ENCODE peak calls at places on chromosomes 13 and 19, in four cellular contexts. Q is AG10803, H is colonic mucosa, F is GM06990. I is an unnamed sample.

GRCh38 chr19:7888826-7889217 is 512 bp downstream of the LRRC8E start:
- DNase-seq in Q (no peak), H (no peak), F (no peak), I (no peak)

GRCh38 chr19:46471116-46471733 is at the start of gene PNMA8A:
- DNase-seq in Q (peak), H (no peak), F (no peak), I (peak)

GRCh38 chr19:2424686-2425621 is 2.4 kb downstream of the TIMM13 start:
- DNase-seq in Q (peak), H (no peak), F (no peak), I (peak)

GRCh38 chr13:38265135-38265497 is 84.5 kb upstream of the UFM1 start:
- DNase-seq in Q (no peak), H (no peak), F (no peak), I (no peak)

GRCh38 chr13:51768378-51768921 is 35.5 kb downstream of the DHRS12 start:
- DNase-seq in Q (no peak), H (no peak), F (no peak), I (no peak)

GRCh38 chr19:10655457-10656312 is 1.5 kb downstream of the ILF3 start:
- DNase-seq in Q (peak), H (peak), F (no peak), I (peak)

GRCh38 chr19:32201661-32202060 is 143.7 kb upstream of the ZNF507 start:
- DNase-seq in Q (no peak), H (no peak), F (no peak), I (no peak)

GRCh38 chr19:33508941-33509614 is 12.5 kb downstream of the PEPD start:
- DNase-seq in Q (peak), H (no peak), F (no peak), I (peak)

GRCh38 chr19:14015454-14016035 is 9.4 kb upstream of the RFX1 start:
- DNase-seq in Q (no peak), H (no peak), F (peak), I (no peak)

GRCh38 chr19:16002380-16002779 is 53.6 kb downstream of the OR10H4 start:
- DNase-seq in Q (peak), H (no peak), F (no peak), I (no peak)

GRCh38 chr13:37417042-37417441 is 181.5 kb downstream of the POSTN start:
- DNase-seq in Q (no peak), H (no peak), F (no peak), I (peak)

GRCh38 chr13:29849731-29850212 is 645 bp downstream of the UBL3 start:
- DNase-seq in Q (peak), H (peak), F (peak), I (peak)

GRCh38 chr19:17148130-17148529 is 67.0 kb upstream of the USE1 start:
- DNase-seq in Q (no peak), H (no peak), F (no peak), I (no peak)

GRCh38 chr19:2686347-2686746 is 16.1 kb downstream of the GNG7 start:
- DNase-seq in Q (no peak), H (no peak), F (no peak), I (no peak)

GRCh38 chr13:57627663-57628062 is 3.9 kb upstream of the PCDH17 start:
- DNase-seq in Q (peak), H (no peak), F (no peak), I (peak)

DNA sequence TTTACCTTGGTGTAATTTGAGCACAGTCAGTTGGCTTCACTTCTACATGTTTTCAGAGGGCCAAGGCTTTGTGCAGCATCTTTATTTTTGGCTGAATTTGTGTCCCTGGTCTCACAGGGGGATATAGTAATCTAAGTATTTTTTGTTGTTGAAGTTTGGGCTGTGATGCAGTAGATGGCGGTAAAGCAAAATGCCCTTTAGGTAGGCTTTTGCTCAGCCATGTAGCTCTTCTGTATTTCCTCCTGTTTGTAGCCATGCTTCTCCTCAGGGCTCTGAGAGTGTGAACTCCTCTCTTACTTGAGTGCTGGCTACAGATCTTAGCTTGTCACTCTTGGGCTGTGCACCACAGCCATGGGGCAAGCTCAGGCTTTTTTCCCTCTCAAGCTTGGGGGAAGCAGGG is 328.6 kb downstream of the SLITRK5 start:
- DNase-seq in Q (no peak), H (no peak), F (no peak), I (no peak)
- TF ChIP-seq CTCF in Q (peak), H (no peak), F (no peak), I (no peak)

GRCh38 chr19:55383279-55383788 is 758 bp downstream of the TMEM238 start:
- DNase-seq in Q (no peak), H (peak), F (peak), I (no peak)

GRCh38 chr19:55384576-55385235 is 614 bp upstream of the TMEM238 start:
- DNase-seq in Q (no peak), H (no peak), F (peak), I (no peak)

GRCh38 chr19:55385236-55385748 is 440 bp upstream of the RPL28 start:
- DNase-seq in Q (peak), H (peak), F (peak), I (peak)

GRCh38 chr19:55382522-55383054 is 1.5 kb downstream of the TMEM238 start:
- DNase-seq in Q (no peak), H (no peak), F (no peak), I (no peak)

DNA sequence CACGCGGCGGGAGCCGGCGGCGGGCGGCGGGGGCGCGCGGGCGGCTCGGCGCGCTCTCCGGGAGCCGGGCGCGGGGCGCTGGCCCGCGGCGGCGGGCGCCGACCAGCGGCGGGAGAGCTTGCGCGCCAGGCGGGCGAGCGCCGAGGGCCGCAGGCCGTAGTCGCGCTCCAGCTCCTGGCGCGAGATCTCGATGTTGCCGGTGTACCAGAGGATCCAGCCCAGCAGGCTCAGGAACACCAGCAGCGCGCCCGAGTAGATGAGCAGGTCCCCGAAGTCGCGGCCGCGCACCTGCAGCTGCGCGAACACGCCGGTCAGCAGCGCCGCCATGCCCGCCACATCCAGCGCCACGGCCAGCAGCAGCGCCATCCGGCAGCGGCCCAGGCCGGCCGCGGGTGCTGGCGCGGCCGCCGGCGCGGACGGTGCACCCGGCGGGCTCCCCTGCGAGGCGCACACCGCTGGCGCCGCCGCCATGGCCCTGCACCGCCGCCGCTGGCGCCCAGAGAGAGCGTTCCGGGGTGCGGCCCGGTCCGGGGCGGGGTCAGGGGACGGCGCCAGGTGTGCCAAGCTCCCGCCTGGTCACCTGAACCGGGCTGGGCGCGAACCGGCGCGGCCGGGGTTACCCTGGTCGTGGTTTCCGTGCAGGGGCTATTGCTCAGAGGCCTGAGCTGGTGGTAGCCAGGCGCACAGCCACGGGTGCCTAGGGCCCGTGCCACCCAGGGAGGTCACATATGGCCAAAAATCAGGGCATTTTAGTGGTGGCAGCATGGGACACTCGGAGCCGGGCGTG is at the start of gene TMEM238:
- DNase-seq in Q (peak), H (peak), F (peak), I (peak)
- TF ChIP-seq CTCF in Q (no peak), H (no peak), F (peak), I (no peak)

DNA sequence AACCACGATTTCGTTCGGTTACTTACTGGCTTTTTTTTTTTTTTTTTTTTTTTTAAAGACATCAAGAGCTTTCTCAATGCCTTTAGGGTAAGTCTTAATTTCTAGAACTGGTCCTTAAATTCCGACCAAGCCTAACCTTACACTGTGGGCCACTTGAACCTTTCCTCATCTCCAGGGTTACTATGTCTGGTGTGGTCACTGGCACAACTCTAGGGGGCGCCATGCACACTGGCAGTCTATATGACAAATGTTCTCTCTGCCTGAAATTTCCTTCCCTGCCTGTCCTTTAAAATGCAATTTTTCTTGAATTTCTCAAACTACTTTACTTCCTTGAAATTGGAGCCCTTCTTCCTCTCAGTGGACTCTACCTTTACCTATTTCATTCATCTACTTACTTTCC is 227.4 kb downstream of the KLF5 start:
- DNase-seq in Q (no peak), H (no peak), F (no peak), I (no peak)
- TF ChIP-seq CTCF in Q (no peak), H (no peak), F (peak), I (no peak)

DNA sequence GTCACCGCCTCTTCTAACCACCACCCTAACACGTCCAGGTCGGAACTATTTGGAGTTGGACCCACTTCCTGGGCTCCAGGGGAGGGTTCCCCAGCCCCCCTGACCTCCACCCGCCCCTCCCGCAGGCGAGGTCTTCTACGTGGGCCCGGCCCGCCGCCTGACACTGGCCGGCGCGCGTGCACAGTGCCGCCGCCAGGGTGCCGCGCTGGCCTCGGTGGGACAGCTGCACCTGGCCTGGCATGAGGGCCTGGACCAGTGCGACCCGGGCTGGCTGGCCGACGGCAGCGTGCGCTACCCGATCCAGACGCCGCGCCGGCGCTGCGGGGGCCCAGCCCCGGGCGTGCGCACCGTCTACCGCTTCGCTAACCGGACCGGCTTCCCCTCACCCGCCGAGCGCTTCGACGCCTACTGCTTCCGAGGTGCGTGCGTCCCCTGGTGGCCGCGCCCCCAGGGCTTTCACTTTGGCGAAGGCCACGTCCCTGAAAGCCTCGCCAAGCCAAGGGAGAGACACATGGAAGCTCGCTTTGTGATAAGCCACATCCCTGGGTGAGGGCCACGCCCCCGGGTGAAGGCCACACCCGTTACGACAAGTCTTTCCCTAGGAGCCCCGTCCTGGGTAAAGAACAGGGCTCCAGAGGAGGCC is 13.2 kb downstream of the NCAN start:
- DNase-seq in Q (peak), H (peak), F (peak), I (peak)
- TF ChIP-seq CTCF in Q (peak), H (peak), F (peak), I (peak)

DNA sequence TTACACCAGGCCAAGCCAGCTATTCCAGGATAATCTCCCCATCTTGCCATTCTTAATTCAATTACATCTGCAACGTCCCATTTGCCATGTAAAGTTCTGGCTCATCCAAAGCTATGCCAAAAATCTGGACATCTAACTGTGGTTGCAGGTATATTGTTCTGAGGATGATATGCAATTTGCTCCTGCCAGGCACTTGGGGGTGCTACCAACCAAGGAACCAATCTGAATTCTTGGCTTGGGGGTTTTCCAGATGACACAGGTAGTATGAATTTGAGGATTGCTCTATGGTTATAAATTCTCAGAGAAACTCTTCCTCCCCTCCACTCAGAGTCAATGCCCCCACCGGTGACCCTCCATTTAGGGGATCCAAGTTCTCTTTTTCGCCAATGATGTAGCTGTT is 33.0 kb downstream of the CRYL1 start:
- DNase-seq in Q (no peak), H (peak), F (no peak), I (peak)
- TF ChIP-seq CTCF in Q (no peak), H (peak), F (peak), I (peak)

DNA sequence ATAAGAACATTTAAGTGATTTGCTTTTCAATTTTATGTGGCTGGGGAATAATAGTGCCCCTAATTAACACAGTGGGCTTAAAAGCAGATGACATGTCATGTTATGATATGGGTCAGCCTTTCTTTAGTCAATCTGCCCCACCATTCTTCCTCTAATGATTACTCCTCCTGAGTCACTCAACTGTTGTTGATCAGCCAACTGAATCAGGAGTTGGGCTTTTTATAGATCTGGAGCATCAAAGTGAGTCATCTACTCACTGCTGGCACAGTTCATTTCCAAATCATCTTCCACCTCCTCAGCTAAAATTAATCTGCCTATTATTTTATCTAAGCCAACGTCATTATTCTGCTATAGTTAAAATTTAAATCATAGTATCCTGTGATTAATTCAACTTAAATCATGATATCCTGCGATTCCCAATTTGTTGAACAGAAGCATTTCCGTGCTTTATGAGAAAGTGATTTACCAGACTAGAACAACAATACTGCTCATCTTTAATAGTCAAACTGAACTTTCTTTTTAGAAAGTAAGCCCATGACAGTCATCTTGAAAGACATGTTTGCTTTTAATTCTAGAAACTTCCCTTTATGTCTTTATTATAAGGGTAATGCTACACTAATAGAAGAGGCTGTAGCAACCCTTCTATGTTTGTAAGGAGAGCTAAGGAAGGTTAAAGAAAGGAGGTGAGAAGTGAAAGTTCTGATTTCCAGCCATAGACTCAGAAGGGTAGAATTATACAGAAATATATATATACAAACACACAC is 551.4 kb downstream of the TBC1D4 start:
- DNase-seq in Q (peak), H (no peak), F (peak), I (peak)
- TF ChIP-seq CTCF in Q (no peak), H (no peak), F (no peak), I (no peak)

GRCh38 chr13:26184791-26185250 is 37.3 kb downstream of the RNF6 start:
- DNase-seq in Q (peak), H (peak), F (no peak), I (peak)

GRCh38 chr13:26183416-26183815 is 38.7 kb downstream of the RNF6 start:
- DNase-seq in Q (no peak), H (no peak), F (no peak), I (no peak)

GRCh38 chr13:26185720-26186119 is 36.4 kb downstream of the RNF6 start:
- DNase-seq in Q (no peak), H (no peak), F (no peak), I (no peak)

GRCh38 chr13:26186995-26187394 is 35.1 kb downstream of the RNF6 start:
- DNase-seq in Q (no peak), H (no peak), F (peak), I (no peak)

DNA sequence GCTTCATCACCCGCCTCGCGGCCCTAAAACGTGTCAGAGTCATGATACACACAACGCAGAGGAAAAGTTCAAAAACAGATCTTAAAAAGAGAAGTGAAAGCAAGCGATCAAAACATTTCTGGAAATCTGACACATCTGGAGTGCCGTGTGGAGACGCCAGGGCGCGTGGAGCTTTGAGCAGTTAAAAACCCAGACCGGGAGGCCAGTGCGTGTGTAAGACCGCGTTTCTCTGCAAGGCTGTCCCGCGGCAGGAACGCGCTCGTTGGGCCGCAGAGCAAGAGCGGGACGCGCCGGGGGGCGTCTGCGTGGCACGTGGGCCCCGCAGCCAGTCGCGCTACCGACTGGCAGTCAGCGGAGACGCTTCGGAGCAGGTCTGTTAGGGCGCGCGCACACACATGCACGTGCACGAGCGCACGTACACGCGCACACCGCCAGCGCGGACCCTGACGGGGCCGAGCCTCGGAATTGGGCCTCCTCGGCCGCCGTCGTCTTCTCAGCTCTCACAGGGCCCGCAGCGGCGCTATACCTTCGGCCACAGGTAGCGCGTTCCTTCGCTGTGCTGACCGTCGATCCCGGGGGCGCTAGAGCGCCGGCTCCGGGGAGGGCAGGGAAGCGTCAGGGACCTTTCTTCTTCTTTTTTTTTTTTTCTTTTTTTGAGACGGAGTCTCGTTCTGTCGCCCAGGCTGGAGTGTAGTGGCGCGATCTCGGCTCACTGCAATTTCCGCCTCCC is 35.8 kb downstream of the RNF6 start:
- DNase-seq in Q (peak), H (peak), F (peak), I (peak)
- TF ChIP-seq CTCF in Q (peak), H (peak), F (peak), I (peak)